ENCODE peak calls at places on chromosomes 5 and 9, in six cellular contexts. F, E, O, U, I and P are unnamed samples.

GRCh38 chr5:137055271-137055872 is 443.8 kb downstream of the SPOCK1 start:
- DNase-seq in O (no peak), F (no peak), E (no peak), I (no peak), U (no peak), P (no peak)

GRCh38 chr9:135920256-135920930 is 13.0 kb upstream of the CAMSAP1 start:
- DNase-seq in O (no peak), E (no peak), U (no peak), I (no peak), F (no peak), P (no peak)

GRCh38 chr5:80140496-80140895 is 105.3 kb downstream of the THBS4 start:
- DNase-seq in I (no peak), E (no peak), F (no peak), O (no peak), U (no peak), P (no peak)

GRCh38 chr9:71285191-71285656 is 163.8 kb upstream of the TRPM3 start:
- DNase-seq in F (peak), I (no peak), E (peak), U (no peak), O (peak), P (no peak)

GRCh38 chr5:175861337-175862130 is 9.8 kb upstream of the CPLX2 start:
- DNase-seq in E (no peak), O (peak), F (no peak), I (no peak), U (no peak), P (no peak)

GRCh38 chr9:136368190-136368589 is 4.6 kb upstream of the DNLZ start:
- DNase-seq in U (no peak), F (no peak), O (no peak), I (no peak), E (no peak), P (no peak)

GRCh38 chr9:126222835-126223431 is 103.7 kb upstream of the MVB12B start:
- DNase-seq in E (peak), F (no peak), I (no peak), O (no peak), U (no peak), P (no peak)

GRCh38 chr5:31149072-31149471 is 44.4 kb upstream of the CDH6 start:
- DNase-seq in E (no peak), U (no peak), O (no peak), F (no peak), I (no peak), P (no peak)

GRCh38 chr5:170104299-170104698 is 1.4 kb upstream of the FOXI1 start:
- DNase-seq in E (no peak), O (no peak), F (no peak), I (no peak), U (no peak), P (no peak)

GRCh38 chr9:86353591-86354047 is 591 bp downstream of the TUT7 start:
- DNase-seq in O (peak), I (no peak), F (no peak), U (no peak), E (no peak), P (no peak)

GRCh38 chr9:4237748-4238511 is 61.9 kb downstream of the GLIS3 start:
- DNase-seq in O (no peak), E (no peak), I (no peak), F (no peak), U (no peak), P (no peak)

GRCh38 chr9:137492464-137493162 is 33.5 kb upstream of the NSMF start:
- DNase-seq in I (peak), F (peak), U (no peak), E (no peak), O (no peak), P (peak)

GRCh38 chr5:1110930-1111726 is 735 bp downstream of the SLC12A7 start:
- DNase-seq in F (peak), U (no peak), O (no peak), E (no peak), I (no peak), P (peak)

GRCh38 chr9:128894764-128895163 is 12.8 kb downstream of the LRRC8A start:
- DNase-seq in O (no peak), E (no peak), I (no peak), F (no peak), U (no peak), P (no peak)

GRCh38 chr5:118984602-118985001 is 3.7 kb downstream of the DTWD2 start:
- DNase-seq in I (no peak), U (no peak), O (no peak), F (no peak), E (no peak), P (no peak)

GRCh38 chr5:125046838-125047237 is 300.4 kb upstream of the ZNF608 start:
- DNase-seq in I (no peak), U (no peak), E (no peak), F (no peak), O (no peak), P (no peak)

GRCh38 chr5:134392301-134392700 is 19.4 kb downstream of the CDKN2AIPNL start:
- DNase-seq in I (no peak), F (no peak), U (no peak), E (no peak), O (no peak), P (no peak)

GRCh38 chr9:34437006-34437925 is 21.1 kb downstream of the FAM219A start:
- DNase-seq in O (peak), U (peak), F (peak), E (peak), I (peak), P (peak)

GRCh38 chr5:135027699-135028615 is 6.1 kb downstream of the PITX1 start:
- DNase-seq in E (peak), F (peak), O (no peak), U (no peak), I (no peak), P (no peak)

GRCh38 chr5:178350361-178351220 is 118.0 kb upstream of the PHYKPL start:
- DNase-seq in U (no peak), E (no peak), O (no peak), I (no peak), F (no peak), P (no peak)

GRCh38 chr9:121628401-121628800 is 23.0 kb upstream of the DAB2IP start:
- DNase-seq in I (no peak), O (no peak), F (no peak), U (no peak), E (no peak), P (no peak)

GRCh38 chr5:7802855-7803254 is 48.1 kb downstream of the CFAP90 start:
- DNase-seq in I (no peak), O (no peak), U (no peak), E (no peak), F (no peak), P (no peak)

GRCh38 chr5:136724161-136724560 is 358.8 kb upstream of the TRPC7 start:
- DNase-seq in U (no peak), F (no peak), E (no peak), I (no peak), O (no peak), P (no peak)

GRCh38 chr9:22156586-22156985 is 147.5 kb upstream of the CDKN2B start:
- DNase-seq in O (no peak), E (no peak), F (no peak), U (no peak), I (no peak), P (no peak)

GRCh38 chr5:151280443-151280842 is 23.1 kb downstream of the SLC36A3 start:
- DNase-seq in E (no peak), F (no peak), O (no peak), I (no peak), U (no peak), P (no peak)

DNA sequence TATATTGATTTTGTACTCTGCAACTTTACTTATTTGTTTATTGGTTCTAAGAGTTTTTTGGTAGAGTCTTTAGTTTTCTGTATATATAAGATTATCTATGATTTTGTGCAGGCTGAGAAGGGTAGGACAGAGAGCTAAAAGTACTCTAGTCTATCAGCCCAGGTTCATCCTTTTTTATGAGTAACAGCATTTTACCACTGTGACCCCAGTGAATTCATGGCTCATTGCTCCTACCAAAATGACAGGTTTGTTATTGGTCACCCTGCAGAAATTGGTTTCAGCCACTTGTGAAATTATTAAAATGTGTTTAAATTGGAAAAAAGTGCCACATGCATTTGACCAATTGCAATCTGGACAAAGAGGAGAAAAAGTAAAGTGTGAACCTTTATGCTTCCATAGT is 421.4 kb upstream of the DAB2 start:
- DNase-seq in O (no peak), I (no peak), E (no peak), F (no peak), U (no peak), P (no peak)
- TF ChIP-seq TAF1 in O (no peak), I (no peak), E (no peak), F (no peak), U (no peak), P (no peak)

GRCh38 chr5:42721484-42721883 is 35.1 kb upstream of the CCDC152 start:
- DNase-seq in O (no peak), E (no peak), F (no peak), I (no peak), U (no peak), P (no peak)
- TF ChIP-seq POLR2AphosphoS5 in O (no peak), E (no peak), F (no peak), I (no peak), U (no peak), P (no peak)

GRCh38 chr5:39519566-39520231 is 94.9 kb upstream of the DAB2 start:
- DNase-seq in F (no peak), O (no peak), I (no peak), U (no peak), E (no peak), P (no peak)

GRCh38 chr5:39518516-39518915 is 93.7 kb upstream of the DAB2 start:
- DNase-seq in F (no peak), O (no peak), I (no peak), E (no peak), U (no peak), P (no peak)

GRCh38 chr5:39521098-39521860 is 96.5 kb upstream of the DAB2 start:
- DNase-seq in E (no peak), F (no peak), O (no peak), I (no peak), U (no peak), P (no peak)

GRCh38 chr5:39521945-39522590 is 97.3 kb upstream of the DAB2 start:
- DNase-seq in E (no peak), F (no peak), I (no peak), U (no peak), O (no peak), P (no peak)

GRCh38 chr5:39520232-39520572 is 95.4 kb upstream of the DAB2 start:
- DNase-seq in F (no peak), U (no peak), I (no peak), O (no peak), E (no peak), P (no peak)
- TF ChIP-seq POLR2A in F (no peak), U (no peak), I (no peak), O (no peak), E (no peak), P (no peak)

DNA sequence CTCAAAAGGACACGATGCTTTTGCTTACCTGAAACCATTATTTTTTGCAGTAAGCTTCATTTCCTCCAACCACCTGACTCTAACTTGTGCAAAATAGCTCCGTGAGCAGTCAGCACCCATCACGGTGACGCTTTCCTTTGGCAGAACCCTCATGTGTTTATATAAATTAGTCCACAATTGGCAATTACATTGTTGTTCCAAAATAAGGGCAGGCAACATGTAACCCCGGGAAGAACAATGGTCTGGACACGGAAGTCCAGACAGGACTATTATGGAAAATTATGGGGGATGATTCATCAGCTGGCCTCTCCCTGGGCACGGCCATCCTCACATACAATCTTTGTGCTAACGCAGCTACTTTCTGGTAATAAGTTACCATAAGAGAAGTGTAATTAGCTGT is 388.1 kb upstream of the DAP start:
- DNase-seq in O (no peak), U (no peak), E (no peak), I (no peak), F (no peak), P (no peak)
- TF ChIP-seq TAF1 in O (no peak), U (no peak), E (no peak), I (no peak), F (no peak), P (no peak)